ENCODE peak calls at places on chromosomes 13 and 19, in four cellular contexts. F is stimulated activated CD8-positive, alpha-beta memory T cell treated with anti-CD3 and anti-CD28 coated beads, Interleukin-4, amount 100 ng/mL, for 1 hour; J is activated CD4-positive, alpha-beta T cell treated with anti-CD3 and anti-CD28 coated beads for 48 hours; A is AG08395. W is an unnamed sample.

GRCh38 chr19:13887529-13887928 is 10.6 kb downstream of the NANOS3 start:
- DNase-seq in F (no peak), J (no peak), A (peak; percentile 61), W (no peak)

GRCh38 chr13:59269476-59269875 is 894.3 kb downstream of the DIAPH3 start:
- DNase-seq in F (no peak), J (no peak), A (no peak), W (no peak)

GRCh38 chr19:17332677-17333581 is 1.7 kb downstream of the ANO8 start:
- DNase-seq in F (no peak), J (peak; percentile 81), A (no peak), W (no peak)

GRCh38 chr19:39363909-39364457 is 21.8 kb downstream of the SAMD4B start:
- DNase-seq in F (no peak), J (peak; percentile 24), A (peak; percentile 48), W (no peak)

GRCh38 chr13:46495647-46496046 is 57.3 kb upstream of the LRCH1 start:
- DNase-seq in F (no peak), J (no peak), A (peak; percentile 7), W (no peak)

GRCh38 chr19:47813304-47813994 is 8.3 kb upstream of the CRX start:
- DNase-seq in F (peak; percentile 50), J (peak; percentile 89), A (peak; percentile 70), W (no peak)

GRCh38 chr13:113195360-113195759 is 13.1 kb downstream of the PCID2 start:
- DNase-seq in F (no peak), J (no peak), A (no peak), W (no peak)

GRCh38 chr19:387777-388176 is 21.2 kb downstream of the C2CD4C start:
- DNase-seq in F (no peak), J (no peak), A (no peak), W (no peak)

GRCh38 chr13:38868870-38869269 is 121.8 kb downstream of the STOML3 start:
- DNase-seq in F (no peak), J (no peak), A (no peak), W (no peak)

GRCh38 chr13:35891973-35892441 is 239.2 kb downstream of the DCLK1 start:
- DNase-seq in F (no peak), J (no peak), A (no peak), W (peak; percentile 5)

W was measured in Panc1.